ENCODE peak calls at places on chromosomes 5 and 9, in eight cellular contexts. One of them, this sample, is unnamed.

GRCh38 chr9:22446589-22446949 is at the start of gene DMRTA1:
- DNase-seq in stomach: peak
- DNase-seq in HepG2: no peak
- DNase-seq in esophagus muscularis mucosa: peak
- DNase-seq in tibial nerve: peak
- DNase-seq in A549: peak
- DNase-seq in suprapubic skin: peak
- DNase-seq in K562: no peak
- DNase-seq in this sample: peak

GRCh38 chr9:96429710-96430109 is 11.5 kb upstream of the ZNF367 start:
- DNase-seq in stomach: no peak
- DNase-seq in HepG2: no peak
- DNase-seq in esophagus muscularis mucosa: no peak
- DNase-seq in tibial nerve: no peak
- DNase-seq in A549: no peak
- DNase-seq in suprapubic skin: no peak
- DNase-seq in K562: no peak
- DNase-seq in this sample: no peak

GRCh38 chr5:172891716-172892421 is 57.8 kb downstream of the ERGIC1 start:
- DNase-seq in stomach: peak
- DNase-seq in HepG2: no peak
- DNase-seq in esophagus muscularis mucosa: no peak
- DNase-seq in tibial nerve: no peak
- DNase-seq in A549: peak
- DNase-seq in suprapubic skin: peak
- DNase-seq in K562: no peak
- DNase-seq in this sample: no peak

GRCh38 chr5:142680605-142681259 is 5.2 kb downstream of the FGF1 start:
- DNase-seq in stomach: peak
- DNase-seq in HepG2: peak
- DNase-seq in esophagus muscularis mucosa: no peak
- DNase-seq in tibial nerve: no peak
- DNase-seq in A549: peak
- DNase-seq in suprapubic skin: no peak
- DNase-seq in K562: peak
- DNase-seq in this sample: no peak

GRCh38 chr5:95712347-95712958 is 18.7 kb upstream of the RHOBTB3 start:
- DNase-seq in stomach: no peak
- DNase-seq in HepG2: no peak
- DNase-seq in esophagus muscularis mucosa: no peak
- DNase-seq in tibial nerve: no peak
- DNase-seq in A549: peak
- DNase-seq in suprapubic skin: no peak
- DNase-seq in K562: peak
- DNase-seq in this sample: no peak

GRCh38 chr5:113000466-113000865 is 23.9 kb downstream of the DCP2 start:
- DNase-seq in stomach: no peak
- DNase-seq in HepG2: no peak
- DNase-seq in esophagus muscularis mucosa: no peak
- DNase-seq in tibial nerve: no peak
- DNase-seq in A549: no peak
- DNase-seq in suprapubic skin: no peak
- DNase-seq in K562: no peak
- DNase-seq in this sample: no peak

GRCh38 chr5:143318833-143319232 is 84.7 kb downstream of the NR3C1 start:
- DNase-seq in stomach: no peak
- DNase-seq in HepG2: no peak
- DNase-seq in esophagus muscularis mucosa: no peak
- DNase-seq in tibial nerve: no peak
- DNase-seq in A549: no peak
- DNase-seq in suprapubic skin: no peak
- DNase-seq in K562: no peak
- DNase-seq in this sample: no peak

GRCh38 chr9:20569525-20569924 is 52.8 kb downstream of the MLLT3 start:
- DNase-seq in stomach: no peak
- DNase-seq in HepG2: no peak
- DNase-seq in esophagus muscularis mucosa: peak
- DNase-seq in tibial nerve: no peak
- DNase-seq in A549: peak
- DNase-seq in suprapubic skin: no peak
- DNase-seq in K562: no peak
- DNase-seq in this sample: no peak

GRCh38 chr5:120297621-120298020 is 166.5 kb upstream of the PRR16 start:
- DNase-seq in stomach: no peak
- DNase-seq in HepG2: no peak
- DNase-seq in esophagus muscularis mucosa: no peak
- DNase-seq in tibial nerve: no peak
- DNase-seq in A549: no peak
- DNase-seq in suprapubic skin: no peak
- DNase-seq in K562: no peak
- DNase-seq in this sample: no peak

GRCh38 chr5:140336388-140336787 is 10.0 kb downstream of the HBEGF start:
- DNase-seq in stomach: no peak
- DNase-seq in HepG2: peak
- DNase-seq in esophagus muscularis mucosa: no peak
- DNase-seq in tibial nerve: no peak
- DNase-seq in A549: no peak
- DNase-seq in suprapubic skin: no peak
- DNase-seq in K562: no peak
- DNase-seq in this sample: no peak

GRCh38 chr9:133727876-133728441 is 10.2 kb downstream of the SARDH start:
- DNase-seq in stomach: peak
- DNase-seq in HepG2: no peak
- DNase-seq in esophagus muscularis mucosa: no peak
- DNase-seq in tibial nerve: no peak
- DNase-seq in A549: no peak
- DNase-seq in suprapubic skin: peak
- DNase-seq in K562: peak
- DNase-seq in this sample: peak
- TF ChIP-seq EP300 in stomach: no peak
- TF ChIP-seq EP300 in HepG2: no peak
- TF ChIP-seq EP300 in esophagus muscularis mucosa: no peak
- TF ChIP-seq EP300 in tibial nerve: no peak
- TF ChIP-seq EP300 in A549: no peak
- TF ChIP-seq EP300 in suprapubic skin: no peak
- TF ChIP-seq EP300 in K562: no peak
- TF ChIP-seq EP300 in this sample: no peak

GRCh38 chr5:107744418-107745330 is 73.9 kb upstream of the EFNA5 start:
- DNase-seq in stomach: no peak
- DNase-seq in HepG2: no peak
- DNase-seq in esophagus muscularis mucosa: no peak
- DNase-seq in tibial nerve: no peak
- DNase-seq in A549: no peak
- DNase-seq in suprapubic skin: no peak
- DNase-seq in K562: no peak
- DNase-seq in this sample: no peak

GRCh38 chr5:107739661-107740060 is 68.9 kb upstream of the EFNA5 start:
- DNase-seq in stomach: peak
- DNase-seq in HepG2: no peak
- DNase-seq in esophagus muscularis mucosa: no peak
- DNase-seq in tibial nerve: no peak
- DNase-seq in A549: peak
- DNase-seq in suprapubic skin: no peak
- DNase-seq in K562: no peak
- DNase-seq in this sample: no peak

GRCh38 chr5:107743357-107744000 is 72.7 kb upstream of the EFNA5 start:
- DNase-seq in stomach: no peak
- DNase-seq in HepG2: no peak
- DNase-seq in esophagus muscularis mucosa: no peak
- DNase-seq in tibial nerve: no peak
- DNase-seq in A549: peak
- DNase-seq in suprapubic skin: no peak
- DNase-seq in K562: no peak
- DNase-seq in this sample: no peak
- TF ChIP-seq EP300 in stomach: no peak
- TF ChIP-seq EP300 in HepG2: no peak
- TF ChIP-seq EP300 in esophagus muscularis mucosa: no peak
- TF ChIP-seq EP300 in tibial nerve: no peak
- TF ChIP-seq EP300 in A549: no peak
- TF ChIP-seq EP300 in suprapubic skin: no peak
- TF ChIP-seq EP300 in K562: no peak
- TF ChIP-seq EP300 in this sample: no peak

DNA sequence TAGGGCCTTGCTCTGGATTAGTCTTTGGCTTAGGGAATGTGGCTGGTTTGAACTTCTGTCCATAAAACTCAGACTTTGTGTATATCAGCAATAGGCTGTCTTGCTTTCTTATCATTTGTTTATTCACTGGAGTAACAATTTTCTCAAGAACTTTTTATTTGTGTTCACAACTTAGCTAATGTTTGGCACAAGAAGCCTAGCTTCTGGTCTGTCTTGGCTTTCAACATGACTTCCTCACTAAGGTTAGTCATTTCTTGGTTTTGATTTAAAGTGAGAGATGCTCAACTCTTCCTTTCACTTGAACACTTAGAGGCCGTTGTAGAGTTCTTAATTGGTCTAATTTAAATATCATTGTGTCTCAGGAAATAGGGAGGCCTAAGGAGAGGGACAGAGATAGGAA is 4.9 kb downstream of the FBXO38 start:
- DNase-seq in stomach: no peak
- DNase-seq in HepG2: no peak
- DNase-seq in esophagus muscularis mucosa: no peak
- DNase-seq in tibial nerve: no peak
- DNase-seq in A549: no peak
- DNase-seq in suprapubic skin: no peak
- DNase-seq in K562: no peak
- DNase-seq in this sample: no peak
- TF ChIP-seq EP300 in stomach: no peak
- TF ChIP-seq EP300 in HepG2: no peak
- TF ChIP-seq EP300 in esophagus muscularis mucosa: no peak
- TF ChIP-seq EP300 in tibial nerve: no peak
- TF ChIP-seq EP300 in A549: no peak
- TF ChIP-seq EP300 in suprapubic skin: no peak
- TF ChIP-seq EP300 in K562: no peak
- TF ChIP-seq EP300 in this sample: no peak

DNA sequence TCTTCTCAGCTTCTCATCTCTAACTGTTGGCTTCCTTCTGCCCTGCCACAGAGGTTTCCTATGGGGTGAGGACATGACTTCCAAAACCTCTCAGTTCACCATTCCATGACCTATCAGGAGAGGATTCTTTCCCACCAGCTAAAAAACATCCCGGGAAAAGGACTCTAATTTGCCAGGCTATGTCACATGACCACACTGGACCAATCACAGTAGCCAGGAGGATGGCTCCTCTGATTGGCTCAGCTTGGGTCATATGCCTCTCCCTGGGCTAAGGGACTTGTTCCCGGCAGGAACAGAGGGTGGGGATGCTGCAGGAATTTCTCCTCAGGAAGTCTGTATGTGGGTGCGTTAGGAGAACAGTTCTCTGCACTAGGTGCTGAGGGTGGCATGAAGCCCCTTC is 40.3 kb upstream of the XPA start:
- DNase-seq in stomach: no peak
- DNase-seq in HepG2: peak
- DNase-seq in esophagus muscularis mucosa: no peak
- DNase-seq in tibial nerve: no peak
- DNase-seq in A549: peak
- DNase-seq in suprapubic skin: no peak
- DNase-seq in K562: peak
- DNase-seq in this sample: no peak
- TF ChIP-seq EP300 in stomach: no peak
- TF ChIP-seq EP300 in HepG2: no peak
- TF ChIP-seq EP300 in esophagus muscularis mucosa: no peak
- TF ChIP-seq EP300 in tibial nerve: no peak
- TF ChIP-seq EP300 in A549: no peak
- TF ChIP-seq EP300 in suprapubic skin: no peak
- TF ChIP-seq EP300 in K562: no peak
- TF ChIP-seq EP300 in this sample: no peak

This sample was measured in upper lobe of left lung.